ENCODE peak calls at places on chromosomes 12 and 14, in four cellular contexts. G, A, H and K are unnamed samples.

GRCh38 chr14:20436363-20436755 is 393 bp upstream of the KLHL33 start:
- DNase-seq in G (no peak), A (no peak), H (no peak), K (peak; percentile 29)

GRCh38 chr14:20327005-20327869 is 5.8 kb downstream of the CCNB1IP1 start:
- DNase-seq in G (peak; percentile 28), A (no peak), H (peak; percentile 62), K (no peak)

GRCh38 chr14:104444159-104445030 is 135.2 kb upstream of the C14orf180 start:
- DNase-seq in G (no peak), A (no peak), H (no peak), K (no peak)

GRCh38 chr14:68987653-68988036 is 8.5 kb upstream of the ACTN1 start:
- DNase-seq in G (no peak), A (no peak), H (peak; percentile 39), K (no peak)

GRCh38 chr12:4271433-4272013 is 2.0 kb upstream of the CCND2 start:
- DNase-seq in G (no peak), A (no peak), H (peak; percentile 67), K (no peak)

GRCh38 chr14:101191086-101191881 is 287.8 kb upstream of the RTL1 start:
- DNase-seq in G (peak; percentile 12), A (no peak), H (no peak), K (no peak)

GRCh38 chr12:107340920-107341319 is 247.6 kb upstream of the CRY1 start:
- DNase-seq in G (no peak), A (no peak), H (no peak), K (no peak)

GRCh38 chr12:46919666-46920065 is 93.9 kb upstream of the SLC38A4 start:
- DNase-seq in G (no peak), A (no peak), H (no peak), K (no peak)

GRCh38 chr14:58752782-58753181 is 115.0 kb downstream of the DACT1 start:
- DNase-seq in G (peak; percentile 66), A (peak; percentile 86), H (no peak), K (peak; percentile 73)

GRCh38 chr12:1533205-1533601 is 61.2 kb downstream of the FBXL14 start:
- DNase-seq in G (no peak), A (no peak), H (no peak), K (no peak)

GRCh38 chr12:42143401-42144173 is 1.1 kb downstream of the GXYLT1 start:
- DNase-seq in G (no peak), A (no peak), H (no peak), K (no peak)

GRCh38 chr14:61452452-61452851 is 131.1 kb downstream of the PRKCH start:
- DNase-seq in G (no peak), A (no peak), H (no peak), K (no peak)

GRCh38 chr14:99947695-99948094 is 117.5 kb upstream of the EVL start:
- DNase-seq in G (peak; percentile 12), A (no peak), H (no peak), K (no peak)

GRCh38 chr12:1800646-1801284 is 19.6 kb upstream of the LRTM2 start:
- DNase-seq in G (peak; percentile 49), A (peak; percentile 69), H (peak; percentile 62), K (peak; percentile 56)

GRCh38 chr12:54419088-54419887 is at the start of gene ITGA5:
- DNase-seq in G (peak; percentile 90), A (peak; percentile 87), H (peak; percentile 64), K (peak; percentile 85)

GRCh38 chr12:89789862-89790261 is 81.2 kb upstream of the ATP2B1 start:
- DNase-seq in G (no peak), A (no peak), H (no peak), K (no peak)

GRCh38 chr14:28982228-28982627 is 215.6 kb downstream of the FOXG1 start:
- DNase-seq in G (no peak), A (no peak), H (no peak), K (no peak)

GRCh38 chr12:66203820-66204219 is 14.8 kb downstream of the IRAK3 start:
- DNase-seq in G (no peak), A (no peak), H (no peak), K (no peak)

GRCh38 chr12:53568428-53569173 is 57.6 kb downstream of the ATF7 start:
- DNase-seq in G (no peak), A (no peak), H (no peak), K (no peak)

GRCh38 chr12:442235-442884 is 17.4 kb upstream of the B4GALNT3 start:
- DNase-seq in G (peak; percentile 47), A (no peak), H (peak; percentile 83), K (no peak)

GRCh38 chr14:75559451-75560187 is 18.8 kb upstream of the FLVCR2 start:
- DNase-seq in G (no peak), A (no peak), H (no peak), K (peak; percentile 24)

GRCh38 chr14:43003845-43004244 is 1397.2 kb downstream of the LRFN5 start:
- DNase-seq in G (no peak), A (no peak), H (no peak), K (no peak)

GRCh38 chr12:118356809-118357326 is 15.8 kb downstream of the TAOK3 start:
- DNase-seq in G (no peak), A (no peak), H (no peak), K (no peak)

GRCh38 chr14:95758331-95758730 is 44.4 kb upstream of the TCL1A start:
- DNase-seq in G (no peak), A (no peak), H (no peak), K (no peak)

GRCh38 chr14:70254476-70254961 is 65.8 kb upstream of the SLC8A3 start:
- DNase-seq in G (no peak), A (peak; percentile 41), H (peak; percentile 72), K (peak; percentile 47)

GRCh38 chr12:91574391-91574790 is 391.8 kb upstream of the DCN start:
- DNase-seq in G (no peak), A (no peak), H (no peak), K (no peak)

GRCh38 chr12:113348849-113349536 is 9.4 kb upstream of the PLBD2 start:
- DNase-seq in G (no peak), A (no peak), H (no peak), K (no peak)

GRCh38 chr14:67285876-67286452 is 44.7 kb downstream of the PALS1 start:
- DNase-seq in G (no peak), A (no peak), H (peak; percentile 25), K (no peak)
- TF ChIP-seq CTCF in G (no peak), A (peak; percentile 74), H (peak; percentile 37), K (peak; percentile 76)

DNA sequence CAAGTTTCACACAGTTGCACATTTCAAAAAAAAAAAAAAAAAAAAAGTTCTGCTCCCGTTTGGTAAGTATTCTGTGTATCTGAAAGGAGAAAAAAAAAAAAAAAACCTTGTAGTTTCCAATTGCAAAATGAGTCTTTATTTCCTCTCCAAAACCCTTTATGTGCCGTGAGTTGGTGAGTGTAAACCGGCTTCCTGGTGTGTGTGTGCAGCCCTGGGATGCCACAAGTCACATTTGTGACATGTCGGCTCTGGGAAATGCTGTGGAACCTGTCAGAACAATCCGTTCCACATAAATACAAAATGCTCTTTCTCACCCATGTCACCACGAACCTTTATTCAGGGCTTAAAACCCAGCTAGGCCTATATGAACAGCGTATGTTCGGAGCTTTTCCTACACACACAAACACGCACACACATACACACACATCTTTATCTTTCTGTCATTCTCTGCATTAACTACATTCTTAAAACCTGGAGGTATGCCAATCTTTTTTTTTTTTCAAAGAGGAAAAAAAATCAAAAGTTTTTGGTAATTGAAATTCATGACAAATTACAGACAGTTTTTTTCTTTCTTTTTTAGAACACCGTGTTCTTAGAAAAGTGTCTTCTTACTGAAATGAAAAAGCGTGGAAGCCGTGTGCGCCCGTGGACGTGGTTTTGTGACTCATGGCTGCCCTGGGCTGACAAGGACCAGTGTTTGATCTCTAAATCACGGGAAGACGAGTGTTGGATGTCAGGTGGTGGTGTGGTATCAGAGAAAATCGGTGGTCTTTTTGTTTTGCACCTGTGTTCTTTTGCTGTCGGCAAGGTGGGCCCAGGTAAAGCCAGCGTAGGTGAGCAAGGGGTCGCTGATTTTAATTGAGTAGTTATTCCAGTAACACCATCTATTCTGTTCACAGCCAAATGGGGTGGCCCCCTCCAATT is 612.0 kb downstream of the VRK1 start:
- DNase-seq in G (no peak), A (no peak), H (no peak), K (no peak)
- H3K4me1 ChIP-seq in G (no peaks in the 10 kb centered on the region), A (no peaks in the 10 kb centered on the region), H (no peaks in the 10 kb centered on the region), K (no peaks in the 10 kb centered on the region)

GRCh38 chr12:110282956-110283817 is 2.1 kb downstream of the ATP2A2 start:
- DNase-seq in G (no peak), A (no peak), H (no peak), K (no peak)

GRCh38 chr12:110289711-110290078 is 8.6 kb downstream of the ATP2A2 start:
- DNase-seq in G (no peak), A (no peak), H (no peak), K (no peak)

GRCh38 chr12:110289021-110289710 is 8.1 kb downstream of the ATP2A2 start:
- DNase-seq in G (no peak), A (no peak), H (no peak), K (no peak)

GRCh38 chr12:110284597-110284996 is 3.5 kb downstream of the ATP2A2 start:
- DNase-seq in G (no peak), A (no peak), H (no peak), K (no peak)

GRCh38 chr12:110287986-110288385 is 6.9 kb downstream of the ATP2A2 start:
- DNase-seq in G (no peak), A (no peak), H (no peak), K (no peak)
- TF ChIP-seq CTCF in G (no peak), A (no peak), H (no peak), K (no peak)

GRCh38 chr12:124938066-124938465 is 23.6 kb upstream of the UBC start:
- DNase-seq in G (no peak), A (no peak), H (no peak), K (no peak)

GRCh38 chr12:124938606-124939427 is 24.4 kb upstream of the UBC start:
- DNase-seq in G (peak; percentile 79), A (peak; percentile 74), H (peak; percentile 74), K (peak; percentile 56)

GRCh38 chr12:124940143-124940392 is 25.6 kb upstream of the UBC start:
- DNase-seq in G (no peak), A (no peak), H (no peak), K (no peak)

GRCh38 chr12:124940393-124941169 is 26.1 kb upstream of the UBC start:
- DNase-seq in G (peak; percentile 94), A (peak; percentile 94), H (peak; percentile 94), K (peak; percentile 92)

GRCh38 chr12:124939428-124940142 is 25.1 kb upstream of the UBC start:
- DNase-seq in G (peak; percentile 91), A (peak; percentile 86), H (peak; percentile 93), K (peak; percentile 87)
- H3K4me1 ChIP-seq in G (no peaks in the 10 kb centered on the region), A (peaks cover 25% of the 10 kb centered on the region), H (no peaks in the 10 kb centered on the region), K (peaks cover 18% of the 10 kb centered on the region)

DNA sequence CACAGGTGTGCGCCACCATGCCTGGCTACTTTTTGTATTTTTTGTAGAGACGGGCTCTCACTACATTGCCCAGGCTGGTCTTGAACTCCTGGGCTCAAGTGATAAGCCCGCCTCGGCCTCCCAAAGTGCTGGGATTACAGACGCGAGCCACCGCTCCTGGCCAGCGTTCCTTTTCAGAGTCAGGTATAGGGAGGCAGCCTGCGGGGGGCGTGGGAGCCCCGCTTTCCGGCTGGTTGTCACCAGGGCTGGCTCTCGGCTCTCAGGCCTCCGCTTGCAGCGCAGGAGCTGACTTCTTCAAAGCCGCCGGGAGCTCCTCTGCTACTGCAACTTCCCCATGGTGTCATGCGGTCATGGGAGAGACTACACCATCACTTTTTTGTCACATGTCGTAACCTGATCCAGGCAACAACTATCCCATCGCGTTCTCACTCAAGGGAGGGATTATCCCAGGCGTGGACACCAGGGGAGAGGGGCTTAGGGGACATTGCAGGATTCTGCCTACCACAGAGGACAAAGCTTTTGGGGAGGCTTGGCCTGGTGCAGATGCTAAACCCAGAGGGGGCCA is 129.4 kb downstream of the SCARB1 start:
- DNase-seq in G (no peak), A (peak; percentile 73), H (no peak), K (no peak)
- TF ChIP-seq CTCF in G (no peak), A (no peak), H (no peak), K (no peak)